ENCODE peak calls at places on chromosomes 5 and 9, in four cellular contexts. G, B, V and Y are unnamed samples.

GRCh38 chr9:105994970-105995369 is 300.6 kb downstream of the TMEM38B start:
- DNase-seq in G (no peak), B (no peak), V (no peak), Y (peak; percentile 3)

GRCh38 chr9:116099821-116100220 is 53.8 kb upstream of the PAPPA start:
- DNase-seq in G (no peak), B (no peak), V (peak; percentile 23), Y (peak; percentile 42)

GRCh38 chr9:14292181-14292773 is 21.7 kb downstream of the NFIB start:
- DNase-seq in G (no peak), B (no peak), V (no peak), Y (no peak)

GRCh38 chr9:123284658-123285057 is 16.3 kb upstream of the STRBP start:
- DNase-seq in G (no peak), B (no peak), V (no peak), Y (no peak)

GRCh38 chr9:127754099-127754760 is 19.1 kb upstream of the TOR2A start:
- DNase-seq in G (no peak), B (peak; percentile 43), V (no peak), Y (no peak)

GRCh38 chr9:136538599-136539426 is 7.0 kb downstream of the NOTCH1 start:
- DNase-seq in G (no peak), B (no peak), V (no peak), Y (no peak)

GRCh38 chr9:131334568-131335105 is 45.1 kb downstream of the PLPP7 start:
- DNase-seq in G (no peak), B (peak; percentile 17), V (peak; percentile 60), Y (peak; percentile 14)

GRCh38 chr9:90290716-90291485 is 351.7 kb downstream of the DIRAS2 start:
- DNase-seq in G (no peak), B (no peak), V (peak; percentile 57), Y (no peak)

GRCh38 chr5:133407277-133407632 is 205.1 kb downstream of the FSTL4 start:
- DNase-seq in G (no peak), B (no peak), V (no peak), Y (no peak)

GRCh38 chr5:89010512-89010911 is 127.5 kb upstream of the MEF2C start:
- DNase-seq in G (no peak), B (no peak), V (no peak), Y (no peak)

GRCh38 chr9:94443039-94443722 is 111.7 kb upstream of the PCAT7 start:
- DNase-seq in G (no peak), B (no peak), V (no peak), Y (no peak)

GRCh38 chr9:125747765-125748510 is 765 bp downstream of the PBX3 start:
- DNase-seq in G (peak; percentile 64), B (peak; percentile 64), V (no peak), Y (peak; percentile 25)

GRCh38 chr5:15799612-15800011 is 299.6 kb downstream of the FBXL7 start:
- DNase-seq in G (no peak), B (no peak), V (no peak), Y (no peak)

GRCh38 chr5:67373518-67373917 is 176.9 kb upstream of the CD180 start:
- DNase-seq in G (no peak), B (no peak), V (no peak), Y (no peak)

DNA sequence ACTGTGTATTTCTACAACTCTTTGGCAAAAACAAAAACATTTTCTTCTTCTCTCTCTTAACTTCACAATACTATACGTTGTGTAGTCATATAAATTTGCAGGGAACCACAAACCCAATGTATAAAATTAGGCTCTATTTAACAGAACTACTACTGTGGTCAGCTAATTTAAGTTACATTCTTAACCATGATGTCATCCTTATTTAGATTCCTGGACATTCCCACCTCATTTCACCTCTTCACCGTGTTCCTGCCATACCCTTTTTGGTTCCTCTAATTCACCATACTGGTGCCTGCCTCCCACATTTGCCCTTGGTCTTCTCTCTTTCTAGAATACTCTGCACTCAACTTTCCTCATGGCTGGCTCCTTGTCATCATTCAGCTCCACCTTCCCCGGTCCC is 75.7 kb upstream of the SH3GL2 start:
- DNase-seq in G (no peak), B (no peak), V (no peak), Y (no peak)
- H3K4me3 ChIP-seq in G (no peak overlapping the region), B (no peak overlapping the region), V (no peak overlapping the region), Y (no peak overlapping the region)

GRCh38 chr9:35538361-35539234 is 48.7 kb downstream of the RUSC2 start:
- DNase-seq in G (no peak), B (peak; percentile 76), V (peak; percentile 86), Y (peak; percentile 84)

GRCh38 chr9:35540315-35540714 is 50.4 kb downstream of the RUSC2 start:
- DNase-seq in G (no peak), B (no peak), V (no peak), Y (peak; percentile 50)

GRCh38 chr9:35533398-35533797 is 43.5 kb downstream of the RUSC2 start:
- DNase-seq in G (no peak), B (peak; percentile 87), V (peak; percentile 74), Y (peak; percentile 54)

GRCh38 chr9:35537898-35538297 is 48.0 kb downstream of the RUSC2 start:
- DNase-seq in G (no peak), B (peak; percentile 36), V (peak; percentile 48), Y (no peak)
- H3K4me3 ChIP-seq in G (no peak overlapping the region), B (peak overlapping the region; percentile 72), V (peak overlapping the region; percentile 73), Y (peak overlapping the region; percentile 24)

DNA sequence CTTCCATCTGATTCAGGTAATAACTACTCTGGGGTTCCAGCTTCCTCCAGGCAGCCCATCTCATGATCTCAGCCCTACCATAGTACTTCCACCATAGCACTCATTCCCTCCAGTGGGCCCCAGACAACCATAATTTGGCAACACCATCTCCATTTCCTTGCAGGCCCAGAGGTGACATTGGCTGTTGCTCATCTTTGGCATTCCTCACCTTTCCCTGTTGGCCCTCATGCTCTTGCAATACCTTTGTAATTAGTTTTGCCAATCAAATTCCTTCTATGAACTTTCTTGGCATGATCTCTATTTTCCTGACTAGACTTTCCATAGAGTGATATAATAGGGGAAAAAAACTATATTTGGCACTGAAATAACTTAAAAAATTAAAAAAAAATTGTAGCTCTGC is 60.1 kb downstream of the TAF11L14 start:
- DNase-seq in G (no peak), B (no peak), V (no peak), Y (no peak)
- H3K4me3 ChIP-seq in G (no peak overlapping the region), B (no peak overlapping the region), V (no peak overlapping the region), Y (no peak overlapping the region)

DNA sequence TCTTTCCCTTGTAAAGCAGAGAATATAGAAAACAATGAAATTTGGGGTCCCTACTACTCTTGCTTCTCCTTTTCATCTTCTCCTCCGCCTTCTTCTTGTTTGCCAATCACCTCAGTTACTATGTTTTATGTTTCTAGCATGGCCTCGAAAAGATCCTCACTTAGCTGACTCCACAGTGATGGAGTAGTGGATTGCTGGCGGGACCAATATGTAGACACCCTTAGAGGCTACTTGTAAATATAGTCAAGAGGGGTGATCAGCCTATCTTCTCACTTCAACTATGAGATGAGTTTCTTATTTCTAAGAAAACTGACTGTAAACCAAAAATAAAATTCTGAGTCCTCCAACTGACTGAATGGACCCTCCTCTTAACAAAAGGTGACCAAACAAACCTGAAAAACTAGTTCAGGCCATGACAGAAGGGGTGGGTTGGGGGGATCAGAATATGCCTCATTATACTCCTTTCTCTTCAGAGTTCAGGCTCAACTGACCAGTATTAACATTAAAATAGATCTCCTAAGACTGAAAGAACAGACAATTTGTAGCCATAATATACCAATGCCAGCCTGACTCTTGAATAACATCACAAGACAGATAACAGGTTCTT is 829.0 kb downstream of the TLE4 start:
- DNase-seq in G (no peak), B (no peak), V (no peak), Y (no peak)
- H3K4me3 ChIP-seq in G (no peak overlapping the region), B (no peak overlapping the region), V (no peak overlapping the region), Y (no peak overlapping the region)

DNA sequence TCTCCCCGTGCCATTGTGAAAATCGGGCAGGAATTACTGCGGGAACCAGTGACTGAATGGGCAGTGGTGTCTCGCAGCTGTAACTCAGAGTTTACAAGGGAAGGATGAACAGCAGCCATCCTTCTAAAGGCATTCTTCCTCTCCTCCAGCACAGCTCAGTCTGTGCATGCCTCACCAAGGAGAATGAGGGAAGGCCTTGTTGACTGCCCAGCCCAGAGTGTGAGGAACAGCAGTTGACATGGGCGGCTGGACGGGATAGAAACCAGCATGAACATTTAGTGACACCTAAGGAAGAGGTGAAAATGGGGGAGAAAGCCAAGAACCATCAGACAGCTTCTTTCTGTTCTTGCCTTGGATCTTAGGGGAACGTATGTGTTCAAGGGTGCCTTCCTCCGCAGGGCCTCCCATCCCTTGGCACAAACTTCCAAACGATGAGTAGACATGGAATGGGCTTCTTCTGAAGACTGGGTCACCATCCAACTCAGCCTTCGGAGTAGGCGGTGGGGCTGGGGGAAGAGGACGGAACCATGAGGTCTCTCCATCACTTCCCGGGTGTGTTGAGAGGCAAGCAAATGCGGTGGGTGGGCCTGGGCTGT is 887 bp upstream of the PDE8B start:
- DNase-seq in G (no peak), B (peak; percentile 4), V (no peak), Y (no peak)
- H3K4me3 ChIP-seq in G (no peak overlapping the region), B (peak overlapping the region; percentile 54), V (no peak overlapping the region), Y (no peak overlapping the region)

GRCh38 chr5:26883375-26883774 is 155.0 kb downstream of the CDH9 start:
- DNase-seq in G (no peak), B (no peak), V (no peak), Y (no peak)
- H3K4me3 ChIP-seq in G (no peak overlapping the region), B (no peak overlapping the region), V (no peak overlapping the region), Y (no peak overlapping the region)